ENCODE peak calls at places on chromosomes 4 and X, in eight cellular contexts. I is prostate gland; E is GM12865; C is H54; U is CD8-positive, alpha-beta memory T cell; R is LHCN-M2; L is cardiac muscle cell; O is NCI-H345. T is an unnamed sample.

GRCh38 chr4:84985952-84986351 is 19.5 kb upstream of the WDFY3 start:
- DNase-seq in E (no peak), U (no peak), I (no peak), C (no peak), O (no peak), R (peak), L (no peak), T (no peak)

GRCh38 chrX:112846114-112846513 is 5.5 kb upstream of the AMOT start:
- DNase-seq in L (no peak), E (no peak), C (no peak), U (no peak), R (no peak), O (no peak), I (no peak), T (no peak)

GRCh38 chrX:130805906-130806305 is 97.1 kb downstream of the ENOX2 start:
- DNase-seq in I (no peak), O (no peak), U (no peak), L (no peak), E (no peak), R (no peak), C (no peak), T (no peak)

GRCh38 chr4:119016636-119017035 is 119.0 kb upstream of the MYOZ2 start:
- DNase-seq in L (no peak), I (no peak), E (no peak), U (no peak), O (no peak), R (no peak), C (no peak), T (no peak)

GRCh38 chr4:40212674-40213504 is 16.1 kb downstream of the RHOH start:
- DNase-seq in C (no peak), L (no peak), R (peak), E (no peak), U (no peak), O (no peak), I (no peak), T (no peak)

GRCh38 chr4:16082038-16082423 is 1.8 kb downstream of the PROM1 start:
- DNase-seq in I (no peak), E (no peak), O (no peak), C (no peak), R (no peak), U (no peak), L (no peak), T (no peak)

GRCh38 chr4:167415461-167415860 is 181.2 kb upstream of the SPOCK3 start:
- DNase-seq in U (no peak), O (no peak), E (no peak), C (no peak), L (no peak), I (no peak), R (no peak), T (no peak)

GRCh38 chr4:3346146-3346545 is 53.3 kb downstream of the RGS12 start:
- DNase-seq in O (peak), E (peak), U (no peak), I (peak), L (peak), C (peak), R (peak), T (peak)

GRCh38 chr4:177235026-177235425 is 74.6 kb upstream of the NEIL3 start:
- DNase-seq in C (no peak), O (no peak), U (no peak), I (no peak), R (peak), E (no peak), L (no peak), T (no peak)

GRCh38 chrX:774536-774935 is 143.9 kb downstream of the SHOX start:
- DNase-seq in R (no peak), L (no peak), O (no peak), C (no peak), I (no peak), U (no peak), E (no peak), T (no peak)

GRCh38 chr4:83644677-83645639 is 109.0 kb downstream of the GPAT3 start:
- DNase-seq in C (no peak), U (no peak), O (peak), L (peak), I (peak), R (peak), E (peak), T (no peak)

GRCh38 chr4:162943263-162943662 is 223.4 kb downstream of the NAF1 start:
- DNase-seq in R (no peak), U (no peak), O (no peak), E (no peak), C (no peak), L (no peak), I (no peak), T (no peak)

GRCh38 chrX:1185556-1185955 is 26.9 kb downstream of the CRLF2 start:
- DNase-seq in R (no peak), O (no peak), C (no peak), L (no peak), E (no peak), I (no peak), U (no peak), T (peak)

GRCh38 chr4:76850010-76850441 is 47.9 kb downstream of the SOWAHB start:
- DNase-seq in I (peak), O (no peak), E (no peak), U (no peak), L (no peak), R (peak), C (no peak), T (no peak)

GRCh38 chrX:152824841-152825374 is 5.6 kb downstream of the CETN2 start:
- DNase-seq in U (no peak), E (no peak), R (no peak), C (peak), L (no peak), O (no peak), I (no peak), T (no peak)

GRCh38 chr4:76745264-76745663 is 152.7 kb downstream of the SOWAHB start:
- DNase-seq in R (no peak), C (no peak), O (no peak), I (no peak), L (no peak), U (no peak), E (no peak), T (no peak)